ENCODE peak calls at places on chromosome 7, in six cellular contexts. C is OCI-LY7, T is SK-N-SH, U is GM23338, I is sigmoid colon, K is tibial nerve. L is an unnamed sample.

GRCh38 chr7:107501593-107501992 is 31.7 kb downstream of the GPR22 start:
- DNase-seq in C (peak; percentile 41), T (peak; percentile 56), U (peak; percentile 54), I (no peak), K (no peak), L (peak; percentile 10)

GRCh38 chr7:5296627-5297226 is 14.0 kb downstream of the SLC29A4 start:
- DNase-seq in C (peak; percentile 69), T (peak; percentile 93), U (peak; percentile 87), I (no peak), K (no peak), L (peak; percentile 81)

GRCh38 chr7:131521651-131522163 is 34.7 kb downstream of the PODXL start:
- DNase-seq in C (no peak), T (no peak), U (peak; percentile 65), I (peak; percentile 68), K (no peak), L (no peak)

GRCh38 chr7:123622660-123623386 is 21.2 kb downstream of the ASB15 start:
- DNase-seq in C (no peak), T (no peak), U (no peak), I (no peak), K (no peak), L (no peak)

GRCh38 chr7:42227523-42227922 is 9.5 kb downstream of the GLI3 start:
- DNase-seq in C (no peak), T (no peak), U (peak; percentile 87), I (no peak), K (no peak), L (peak; percentile 51)

GRCh38 chr7:80611779-80612178 is 26.7 kb upstream of the CD36 start:
- DNase-seq in C (no peak), T (no peak), U (no peak), I (no peak), K (no peak), L (no peak)

GRCh38 chr7:131556055-131556911 is at the start of gene PODXL:
- DNase-seq in C (peak; percentile 50), T (peak; percentile 99), U (peak; percentile 84), I (peak; percentile 85), K (no peak), L (peak; percentile 92)

GRCh38 chr7:69177941-69178494 is 420.3 kb upstream of the AUTS2 start:
- DNase-seq in C (no peak), T (no peak), U (no peak), I (peak; percentile 76), K (no peak), L (no peak)

GRCh38 chr7:27176962-27177794 is 3.1 kb upstream of the HOXA10 start:
- DNase-seq in C (no peak), T (no peak), U (no peak), I (peak; percentile 70), K (peak; percentile 12), L (no peak)

GRCh38 chr7:2974093-2974819 is 69.4 kb downstream of the CARD11 start:
- DNase-seq in C (no peak), T (no peak), U (no peak), I (peak; percentile 24), K (no peak), L (no peak)

GRCh38 chr7:55100172-55100961 is 81.5 kb downstream of the EGFR start:
- DNase-seq in C (no peak), T (no peak), U (no peak), I (peak; percentile 89), K (peak; percentile 89), L (no peak)

GRCh38 chr7:16785316-16785715 is 19.5 kb downstream of the AGR2 start:
- DNase-seq in C (no peak), T (no peak), U (no peak), I (no peak), K (no peak), L (no peak)

GRCh38 chr7:156639426-156640256 is 933 bp upstream of the RNF32 start:
- DNase-seq in C (no peak), T (no peak), U (peak; percentile 53), I (no peak), K (no peak), L (no peak)

GRCh38 chr7:135204271-135204872 is 7.0 kb downstream of the WDR91 start:
- DNase-seq in C (no peak), T (no peak), U (no peak), I (no peak), K (no peak), L (no peak)

GRCh38 chr7:159015081-159015893 is 129.4 kb downstream of the VIPR2 start:
- DNase-seq in C (no peak), T (no peak), U (peak; percentile 23), I (peak; percentile 95), K (peak; percentile 51), L (no peak)

GRCh38 chr7:105448181-105448580 is 59.5 kb upstream of the SRPK2 start:
- DNase-seq in C (no peak), T (no peak), U (no peak), I (no peak), K (no peak), L (peak; percentile 24)

GRCh38 chr7:148962823-148963582 is 65.3 kb downstream of the PDIA4 start:
- DNase-seq in C (peak; percentile 78), T (peak; percentile 82), U (peak; percentile 62), I (peak; percentile 82), K (peak; percentile 24), L (peak; percentile 69)

DNA sequence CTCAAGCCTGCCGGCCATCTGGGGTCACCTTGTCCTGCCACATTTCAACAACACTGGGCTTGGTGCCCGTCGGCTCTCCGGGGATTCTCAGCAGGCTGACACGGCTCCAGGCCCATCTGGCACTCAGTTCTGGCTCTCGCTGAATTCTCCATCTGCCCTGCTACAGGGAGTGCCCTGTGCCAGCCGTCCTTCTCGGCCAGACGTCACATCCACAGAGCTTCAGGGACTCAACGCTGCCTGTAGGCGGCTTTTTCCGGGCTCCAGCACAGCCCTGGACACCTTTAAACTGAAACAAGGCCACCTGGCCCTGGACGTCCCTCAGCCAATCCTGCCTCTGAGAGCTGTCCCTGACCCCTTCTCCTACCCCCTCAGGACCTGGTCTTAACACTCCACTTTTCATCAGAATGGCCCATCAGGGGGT is 43.0 kb downstream of the TMEM130 start:
- DNase-seq in C (no peak), T (peak; percentile 88), U (peak; percentile 48), I (peak; percentile 74), K (no peak), L (no peak)
- TF ChIP-seq CTCF in C (no peak), T (no peak), U (no peak), I (no peak), K (no peak), L (no peak)

GRCh38 chr7:96991850-96992623 is 13.3 kb upstream of the DLX6 start:
- DNase-seq in C (no peak), T (no peak), U (peak; percentile 60), I (no peak), K (no peak), L (peak; percentile 18)

GRCh38 chr7:96993453-96993865 is 11.9 kb upstream of the DLX6 start:
- DNase-seq in C (no peak), T (no peak), U (no peak), I (no peak), K (no peak), L (no peak)

GRCh38 chr7:96992624-96993452 is 12.5 kb upstream of the DLX6 start:
- DNase-seq in C (no peak), T (no peak), U (peak; percentile 96), I (no peak), K (no peak), L (peak; percentile 9)

GRCh38 chr7:96995406-96996110 is 9.8 kb upstream of the DLX6 start:
- DNase-seq in C (no peak), T (no peak), U (no peak), I (no peak), K (no peak), L (peak; percentile 8)

GRCh38 chr7:96993980-96994379 is 11.4 kb upstream of the DLX6 start:
- DNase-seq in C (no peak), T (no peak), U (no peak), I (no peak), K (no peak), L (peak; percentile 5)
- TF ChIP-seq CTCF in C (no peak), T (no peak), U (no peak), I (no peak), K (no peak), L (no peak)

GRCh38 chr7:128865303-128865702 is 2.6 kb downstream of the ATP6V1F start:
- DNase-seq in C (no peak), T (no peak), U (no peak), I (no peak), K (no peak), L (no peak)

GRCh38 chr7:128861957-128862570 is 592 bp upstream of the ATP6V1F start:
- DNase-seq in C (no peak), T (no peak), U (no peak), I (no peak), K (no peak), L (no peak)

GRCh38 chr7:128860158-128861073 is 2.2 kb upstream of the ATP6V1F start:
- DNase-seq in C (peak; percentile 45), T (no peak), U (peak; percentile 47), I (no peak), K (no peak), L (no peak)

GRCh38 chr7:128863433-128863989 is 855 bp downstream of the ATP6V1F start:
- DNase-seq in C (peak; percentile 81), T (peak; percentile 91), U (peak; percentile 90), I (no peak), K (no peak), L (peak; percentile 80)

DNA sequence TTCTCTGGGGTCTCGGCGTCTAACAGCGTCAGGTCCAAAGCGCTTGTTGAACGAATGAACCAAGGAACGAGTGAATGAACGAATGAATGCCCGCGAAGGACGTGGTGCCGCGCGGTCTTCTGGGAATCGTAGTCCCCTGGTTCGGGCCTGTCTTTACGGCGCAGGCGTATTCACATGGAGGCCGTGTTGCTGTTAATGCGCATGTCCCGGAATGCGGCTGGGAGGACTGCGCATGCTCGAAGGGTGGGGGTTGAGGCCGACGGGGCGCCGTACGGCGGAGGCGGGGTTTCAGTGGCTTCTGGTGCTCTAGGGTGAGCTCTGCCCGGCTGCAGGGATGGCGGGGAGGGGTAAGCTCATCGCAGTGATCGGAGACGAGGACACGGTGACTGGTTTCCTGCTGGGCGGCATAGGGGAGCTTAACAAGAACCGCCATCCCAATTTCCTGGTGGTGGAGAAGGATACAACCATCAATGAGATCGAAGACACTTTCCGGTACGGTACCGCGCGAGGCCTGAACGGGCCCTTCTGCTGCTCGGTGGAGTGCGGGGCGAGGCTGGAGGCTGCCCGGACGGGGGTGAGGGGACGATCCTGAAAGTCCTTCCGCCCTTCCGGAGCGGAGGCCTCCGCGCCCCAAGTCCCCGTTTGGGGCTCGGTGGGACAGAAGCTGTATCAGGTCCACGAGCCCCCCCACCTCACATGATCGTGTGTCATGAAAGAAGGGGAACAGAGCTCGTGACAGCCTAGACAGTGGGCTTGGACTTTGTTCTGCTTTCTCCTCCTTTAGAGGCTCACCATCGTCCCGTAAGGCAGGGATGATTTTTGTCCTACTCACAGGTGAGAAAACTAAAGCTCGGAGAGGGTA is at the start of gene ATP6V1F:
- DNase-seq in C (peak; percentile 98), T (peak; percentile 100), U (peak; percentile 97), I (peak; percentile 99), K (peak; percentile 95), L (peak; percentile 99)
- TF ChIP-seq CTCF in C (no peak), T (no peak), U (no peak), I (peak; percentile 18), K (peak; percentile 48), L (no peak)

DNA sequence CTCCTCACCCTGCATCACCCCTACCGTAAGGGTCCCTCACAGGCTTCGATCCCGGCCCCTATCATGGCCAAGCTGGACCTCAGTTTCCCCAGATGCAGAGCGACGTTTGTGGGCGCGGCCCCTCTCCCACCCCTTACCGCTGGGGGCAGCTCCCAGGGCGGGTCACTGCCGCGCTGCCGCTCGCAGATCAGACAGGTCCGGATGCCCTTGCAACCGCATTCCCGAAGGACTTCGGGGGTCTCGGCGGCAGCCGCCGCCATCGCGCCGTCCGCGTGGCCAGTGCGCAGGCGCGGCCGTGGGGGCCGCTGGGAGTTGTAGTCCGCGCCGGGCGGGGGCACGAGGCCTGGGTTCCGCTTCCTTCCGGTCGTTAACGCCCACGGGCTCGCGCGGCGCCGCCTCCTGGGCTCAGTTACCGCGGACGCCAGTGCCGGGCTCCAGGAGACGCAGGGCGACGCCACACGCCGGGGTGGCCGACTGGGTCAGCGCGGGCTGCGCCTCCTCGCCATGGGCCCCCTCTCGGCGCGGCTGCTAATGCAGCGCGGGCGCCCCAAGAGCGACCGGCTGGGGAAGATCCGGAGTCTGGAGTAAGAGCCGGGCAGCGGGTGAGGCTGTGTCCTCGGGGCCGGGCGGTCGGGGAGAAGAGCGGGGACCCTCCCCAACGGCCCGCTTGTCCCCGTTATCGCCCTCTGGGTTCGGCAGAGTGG is at the start of the genes ALKBH4 and LRWD1:
- DNase-seq in C (peak; percentile 95), T (peak; percentile 100), U (peak; percentile 90), I (peak; percentile 96), K (peak; percentile 86), L (peak; percentile 100)
- TF ChIP-seq CTCF in C (peak; percentile 36), T (peak; percentile 16), U (no peak), I (peak; percentile 8), K (peak; percentile 53), L (no peak)

L was measured in GM20000.